ENCODE peak calls at places on chromosomes 11 and 22, in ten cellular contexts. U is neuronal stem cell, F is substantia nigra, H is heart left ventricle, N is endodermal cell, W is ovary, J is OCI-LY7, S is HCT116, L is SK-N-SH, T is lower lobe of right lung. R is an unnamed sample.

GRCh38 chr11:128285313-128285712 is 302.0 kb downstream of the ETS1 start:
- DNase-seq in U (no peak), F (no peak), H (no peak), N (no peak), W (no peak), J (no peak), S (no peak), L (no peak), T (no peak), R (no peak)

GRCh38 chr11:111586305-111586915 is 15.8 kb upstream of the SIK2 start:
- DNase-seq in U (no peak), F (no peak), H (no peak), N (no peak), W (peak; percentile 48), J (peak; percentile 78), S (peak; percentile 55), L (peak; percentile 27), T (no peak), R (no peak)

GRCh38 chr11:130037881-130038601 is 31.7 kb upstream of the APLP2 start:
- DNase-seq in U (peak; percentile 38), F (no peak), H (no peak), N (peak; percentile 55), W (no peak), J (peak; percentile 34), S (no peak), L (no peak), T (no peak), R (no peak)

GRCh38 chr11:127713226-127713625 is 712.7 kb upstream of the KIRREL3 start:
- DNase-seq in U (no peak), F (no peak), H (no peak), N (no peak), W (no peak), J (no peak), S (no peak), L (no peak), T (no peak), R (no peak)

GRCh38 chr22:32721328-32722180 is 80.0 kb upstream of the TIMP3 start:
- DNase-seq in U (no peak), F (no peak), H (no peak), N (no peak), W (no peak), J (no peak), S (no peak), L (no peak), T (no peak), R (no peak)

GRCh38 chr11:125170001-125170405 is 5.5 kb downstream of the PKNOX2 start:
- DNase-seq in U (no peak), F (no peak), H (no peak), N (no peak), W (peak; percentile 37), J (no peak), S (no peak), L (no peak), T (no peak), R (no peak)

GRCh38 chr22:30855677-30856518 is 112.7 kb downstream of the MORC2 start:
- DNase-seq in U (no peak), F (no peak), H (no peak), N (no peak), W (no peak), J (no peak), S (no peak), L (no peak), T (no peak), R (peak; percentile 7)

GRCh38 chr11:66317766-66318575 is 1.1 kb upstream of the CD248 start:
- DNase-seq in U (no peak), F (no peak), H (peak; percentile 72), N (peak; percentile 78), W (peak; percentile 75), J (peak; percentile 80), S (no peak), L (peak; percentile 69), T (no peak), R (no peak)

GRCh38 chr11:88327061-88327460 is 10.5 kb downstream of the CTSC start:
- DNase-seq in U (no peak), F (no peak), H (no peak), N (no peak), W (no peak), J (no peak), S (no peak), L (no peak), T (no peak), R (no peak)

DNA sequence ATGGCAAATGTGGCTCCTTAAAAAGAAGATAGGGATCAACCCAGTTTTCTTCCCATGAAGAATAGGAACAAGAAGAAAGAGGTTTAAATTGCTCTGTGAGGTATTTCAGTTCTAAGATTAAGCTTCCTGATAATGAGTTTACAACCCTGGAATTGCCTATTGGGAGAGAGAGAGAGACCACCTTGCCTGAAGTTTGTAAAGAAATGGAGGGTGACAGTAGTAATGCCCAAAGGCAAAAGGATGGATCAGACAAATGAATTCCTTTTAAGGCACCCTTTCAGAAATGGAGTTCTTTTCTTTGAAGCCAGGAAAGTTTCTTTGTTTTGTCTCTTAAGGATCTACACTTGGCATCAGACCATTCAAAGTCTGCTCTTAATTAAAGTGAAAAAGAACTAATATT is 74.3 kb downstream of the DDIAS start:
- DNase-seq in U (no peak), F (no peak), H (no peak), N (no peak), W (no peak), J (no peak), S (no peak), L (no peak), T (no peak), R (no peak)
- H3K27ac ChIP-seq in U (no peak overlapping the region), F (no peak overlapping the region), H (no peak overlapping the region), N (no peak overlapping the region), W (no peak overlapping the region), J (peak overlapping the region; percentile 98), S (no peak overlapping the region), L (no peak overlapping the region), T (no peak overlapping the region), R (no peak overlapping the region)

DNA sequence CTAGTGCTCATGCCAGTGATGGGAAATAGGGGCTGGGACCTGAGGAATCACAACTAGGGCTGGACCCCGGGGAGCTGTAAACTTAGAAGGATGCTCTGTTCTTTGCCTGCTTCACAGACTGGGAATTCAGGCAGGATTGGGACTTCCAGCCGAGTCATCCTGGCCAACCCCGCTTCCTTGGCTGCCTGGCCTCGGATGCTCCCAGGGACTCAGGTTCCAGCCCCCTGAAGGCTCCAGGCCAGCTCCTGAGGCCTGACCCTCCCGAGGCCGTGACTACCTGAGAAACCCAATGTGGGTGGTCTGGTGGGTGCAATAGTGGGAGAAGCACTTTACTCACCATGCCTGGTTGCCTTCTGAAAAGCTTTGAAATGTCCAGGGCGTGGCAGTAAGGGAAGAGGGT is 44.7 kb downstream of the IRAG1 start:
- DNase-seq in U (no peak), F (no peak), H (no peak), N (no peak), W (no peak), J (no peak), S (no peak), L (no peak), T (no peak), R (no peak)
- H3K27ac ChIP-seq in U (no peak overlapping the region), F (no peak overlapping the region), H (no peak overlapping the region), N (no peak overlapping the region), W (no peak overlapping the region), J (no peak overlapping the region), S (peak overlapping the region; percentile 97), L (no peak overlapping the region), T (no peak overlapping the region), R (no peak overlapping the region)

GRCh38 chr11:43790444-43790794 is 90.2 kb upstream of the ALKBH3 start:
- DNase-seq in U (no peak), F (no peak), H (no peak), N (no peak), W (no peak), J (no peak), S (peak; percentile 22), L (no peak), T (no peak), R (no peak)

GRCh38 chr11:43789700-43790443 is 90.8 kb upstream of the ALKBH3 start:
- DNase-seq in U (no peak), F (no peak), H (no peak), N (no peak), W (no peak), J (no peak), S (peak; percentile 22), L (no peak), T (no peak), R (no peak)

GRCh38 chr11:43787823-43788222 is 92.8 kb upstream of the ALKBH3 start:
- DNase-seq in U (no peak), F (no peak), H (no peak), N (no peak), W (no peak), J (no peak), S (no peak), L (no peak), T (no peak), R (no peak)

GRCh38 chr11:43786016-43786415 is 94.6 kb upstream of the ALKBH3 start:
- DNase-seq in U (no peak), F (no peak), H (no peak), N (no peak), W (no peak), J (no peak), S (no peak), L (no peak), T (no peak), R (no peak)

GRCh38 chr11:43788394-43788793 is 92.2 kb upstream of the ALKBH3 start:
- DNase-seq in U (peak; percentile 1), F (no peak), H (no peak), N (no peak), W (no peak), J (peak; percentile 79), S (no peak), L (no peak), T (no peak), R (no peak)
- H3K27ac ChIP-seq in U (no peak overlapping the region), F (no peak overlapping the region), H (no peak overlapping the region), N (no peak overlapping the region), W (no peak overlapping the region), J (peak overlapping the region; percentile 66), S (no peak overlapping the region), L (no peak overlapping the region), T (no peak overlapping the region), R (no peak overlapping the region)

DNA sequence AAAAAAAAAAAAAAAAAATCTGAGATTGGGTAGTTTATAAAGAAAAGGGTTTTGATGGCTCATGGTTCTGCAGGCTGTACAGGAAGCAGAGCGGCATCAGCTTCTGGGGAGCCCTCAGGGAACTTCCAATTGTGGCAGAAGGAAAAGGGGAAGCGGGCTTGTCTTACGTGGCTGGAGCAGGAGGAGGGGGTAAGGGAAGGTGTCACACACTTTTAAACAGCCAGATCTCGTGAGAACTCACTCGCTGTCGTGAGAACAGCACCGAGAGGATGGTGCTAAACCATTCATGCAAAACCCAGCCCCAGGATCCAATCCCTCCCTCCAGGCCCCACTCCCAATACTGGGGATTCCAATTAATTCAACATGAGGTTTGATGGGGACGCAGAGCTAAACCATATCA is 806.2 kb downstream of the TBC1D22A start:
- DNase-seq in U (no peak), F (no peak), H (no peak), N (no peak), W (no peak), J (no peak), S (no peak), L (no peak), T (no peak), R (no peak)
- H3K27ac ChIP-seq in U (no peak overlapping the region), F (no peak overlapping the region), H (no peak overlapping the region), N (no peak overlapping the region), W (no peak overlapping the region), J (no peak overlapping the region), S (no peak overlapping the region), L (no peak overlapping the region), T (no peak overlapping the region), R (no peak overlapping the region)

GRCh38 chr11:94152678-94153065 is 24.0 kb downstream of the PANX1 start:
- DNase-seq in U (no peak), F (no peak), H (no peak), N (no peak), W (no peak), J (no peak), S (no peak), L (no peak), T (no peak), R (no peak)
- H3K27ac ChIP-seq in U (no peak overlapping the region), F (no peak overlapping the region), H (peak overlapping the region; percentile 78), N (no peak overlapping the region), W (no peak overlapping the region), J (no peak overlapping the region), S (peak overlapping the region; percentile 28), L (no peak overlapping the region), T (no peak overlapping the region), R (no peak overlapping the region)

R was measured in dorsolateral prefrontal cortex.